ENCODE peak calls at places on chromosomes 1 and 21, in four cellular contexts. G is HCT116, L is breast epithelium, X is endothelial cell of umbilical vein. W is an unnamed sample.

GRCh38 chr1:32769524-32770220 is 47.5 kb downstream of the YARS1 start:
- DNase-seq in G (peak; percentile 21), L (no peak), X (no peak), W (no peak)

GRCh38 chr21:31986035-31986856 is 113.4 kb downstream of the HUNK start:
- DNase-seq in G (no peak), L (no peak), X (no peak), W (no peak)

GRCh38 chr21:37207441-37208009 is 59.6 kb downstream of the VPS26C start:
- DNase-seq in G (peak; percentile 59), L (peak; percentile 55), X (no peak), W (no peak)

GRCh38 chr1:153922076-153922837 is 515 bp downstream of the GATAD2B start:
- DNase-seq in G (no peak), L (no peak), X (no peak), W (no peak)

GRCh38 chr1:169368406-169368769 is 393 bp downstream of the BLZF1 start:
- DNase-seq in G (no peak), L (no peak), X (peak; percentile 51), W (no peak)

GRCh38 chr1:116472431-116472961 is 98.3 kb downstream of the CD58 start:
- DNase-seq in G (no peak), L (no peak), X (peak; percentile 55), W (no peak)

GRCh38 chr1:223401873-223402789 is 8.9 kb downstream of the CCDC185 start:
- DNase-seq in G (peak; percentile 24), L (no peak), X (peak; percentile 10), W (no peak)

GRCh38 chr1:185843297-185843869 is 109.2 kb downstream of the HMCN1 start:
- DNase-seq in G (no peak), L (no peak), X (peak; percentile 41), W (no peak)

GRCh38 chr1:186915555-186915954 is 86.8 kb downstream of the PLA2G4A start:
- DNase-seq in G (no peak), L (no peak), X (peak; percentile 20), W (no peak)

GRCh38 chr1:110390692-110391232 is at the start of gene SLC16A4:
- DNase-seq in G (no peak), L (no peak), X (peak; percentile 57), W (no peak)

GRCh38 chr1:145858238-145858936 is 494 bp downstream of the PIAS3 start:
- DNase-seq in G (no peak), L (peak; percentile 65), X (no peak), W (no peak)

GRCh38 chr1:188642585-188643168 is 1813.9 kb downstream of the PLA2G4A start:
- DNase-seq in G (no peak), L (no peak), X (no peak), W (no peak)

GRCh38 chr1:80915491-80915890 is 885.2 kb upstream of the ADGRL2 start:
- DNase-seq in G (no peak), L (no peak), X (no peak), W (no peak)

GRCh38 chr1:93448292-93448982 is 519 bp downstream of the FNBP1L start:
- DNase-seq in G (no peak), L (no peak), X (peak; percentile 36), W (no peak)

GRCh38 chr21:39088831-39089380 is 94.3 kb downstream of the PSMG1 start:
- DNase-seq in G (no peak), L (no peak), X (peak; percentile 58), W (no peak)

GRCh38 chr1:19752083-19752696 is 47.5 kb downstream of the TMCO4 start:
- DNase-seq in G (no peak), L (no peak), X (no peak), W (no peak)

GRCh38 chr1:115138973-115139372 is 49.7 kb upstream of the TSPAN2 start:
- DNase-seq in G (peak; percentile 84), L (peak; percentile 85), X (peak; percentile 79), W (peak; percentile 41)

GRCh38 chr1:224162768-224163167 is 20.3 kb upstream of the DEGS1 start:
- DNase-seq in G (no peak), L (no peak), X (no peak), W (no peak)

GRCh38 chr1:41493626-41494350 is 9.3 kb upstream of the EDN2 start:
- DNase-seq in G (no peak), L (no peak), X (no peak), W (no peak)

GRCh38 chr21:43697758-43698643 is 20.9 kb upstream of the PDXK start:
- DNase-seq in G (no peak), L (no peak), X (no peak), W (no peak)

GRCh38 chr21:39265603-39266002 is 47.8 kb downstream of the BRWD1 start:
- DNase-seq in G (no peak), L (no peak), X (no peak), W (no peak)

GRCh38 chr1:50873458-50874187 is 86.4 kb downstream of the FAF1 start:
- DNase-seq in G (peak; percentile 68), L (no peak), X (peak; percentile 74), W (peak; percentile 65)

GRCh38 chr1:11634759-11635158 is 19.5 kb downstream of the FBXO2 start:
- DNase-seq in G (no peak), L (no peak), X (no peak), W (no peak)

GRCh38 chr1:150874455-150875196 is 1.8 kb downstream of the ARNT start:
- DNase-seq in G (no peak), L (no peak), X (peak; percentile 26), W (no peak)

GRCh38 chr1:218531936-218532335 is 186.8 kb downstream of the TGFB2 start:
- DNase-seq in G (no peak), L (no peak), X (no peak), W (no peak)

GRCh38 chr21:34020005-34020847 is 53.2 kb upstream of the MRPS6 start:
- DNase-seq in G (no peak), L (no peak), X (no peak), W (no peak)

GRCh38 chr1:1455366-1455884 is 5.9 kb downstream of the ATAD3C start:
- DNase-seq in G (no peak), L (no peak), X (no peak), W (no peak)

GRCh38 chr1:31897534-31898100 is 40.6 kb downstream of the PTP4A2 start:
- DNase-seq in G (no peak), L (no peak), X (peak; percentile 64), W (no peak)

GRCh38 chr1:198663996-198664789 is 25.4 kb downstream of the PTPRC start:
- DNase-seq in G (no peak), L (no peak), X (no peak), W (no peak)

GRCh38 chr1:177589166-177589565 is 380.7 kb downstream of the SEC16B start:
- DNase-seq in G (no peak), L (no peak), X (no peak), W (no peak)

GRCh38 chr1:109598655-109599054 is 20.8 kb downstream of the GNAT2 start:
- DNase-seq in G (no peak), L (no peak), X (no peak), W (no peak)

GRCh38 chr1:37556712-37557196 is at the start of gene DNALI1:
- DNase-seq in G (no peak), L (peak; percentile 96), X (peak; percentile 93), W (no peak)

GRCh38 chr1:63326106-63326472 is 3.7 kb downstream of the FOXD3 start:
- DNase-seq in G (no peak), L (no peak), X (no peak), W (no peak)

GRCh38 chr1:63324779-63325119 is 2.4 kb downstream of the FOXD3 start:
- DNase-seq in G (no peak), L (no peak), X (no peak), W (no peak)

GRCh38 chr1:63322944-63323865 is 838 bp downstream of the FOXD3 start:
- DNase-seq in G (no peak), L (no peak), X (no peak), W (no peak)

GRCh38 chr1:63322248-63322943 is at the start of gene FOXD3:
- DNase-seq in G (peak; percentile 27), L (peak; percentile 66), X (peak; percentile 46), W (no peak)

GRCh38 chr1:63323866-63324778 is 1.8 kb downstream of the FOXD3 start:
- DNase-seq in G (no peak), L (no peak), X (no peak), W (no peak)
- H3K4me3 ChIP-seq in G (no peak overlapping the region), L (no peak overlapping the region), X (no peak overlapping the region), W (no peak overlapping the region)

GRCh38 chr1:155208656-155209372 is at the start of gene MTX1:
- DNase-seq in G (no peak), L (peak; percentile 90), X (peak; percentile 83), W (peak; percentile 51)

GRCh38 chr1:155207578-155208405 is at the start of gene THBS3:
- DNase-seq in G (no peak), L (no peak), X (peak; percentile 23), W (no peak)

GRCh38 chr1:155206891-155207577 is 663 bp downstream of the THBS3 start:
- DNase-seq in G (no peak), L (peak; percentile 92), X (peak; percentile 81), W (peak; percentile 78)

GRCh38 chr1:155209373-155209721 is 852 bp downstream of the MTX1 start:
- DNase-seq in G (no peak), L (no peak), X (no peak), W (no peak)

GRCh38 chr1:155208406-155208655 is 164 bp upstream of the MTX1 start:
- DNase-seq in G (no peak), L (no peak), X (no peak), W (no peak)
- TF ChIP-seq POLR2AphosphoS5 in G (no peak), L (no peak), X (no peak), W (no peak)

DNA sequence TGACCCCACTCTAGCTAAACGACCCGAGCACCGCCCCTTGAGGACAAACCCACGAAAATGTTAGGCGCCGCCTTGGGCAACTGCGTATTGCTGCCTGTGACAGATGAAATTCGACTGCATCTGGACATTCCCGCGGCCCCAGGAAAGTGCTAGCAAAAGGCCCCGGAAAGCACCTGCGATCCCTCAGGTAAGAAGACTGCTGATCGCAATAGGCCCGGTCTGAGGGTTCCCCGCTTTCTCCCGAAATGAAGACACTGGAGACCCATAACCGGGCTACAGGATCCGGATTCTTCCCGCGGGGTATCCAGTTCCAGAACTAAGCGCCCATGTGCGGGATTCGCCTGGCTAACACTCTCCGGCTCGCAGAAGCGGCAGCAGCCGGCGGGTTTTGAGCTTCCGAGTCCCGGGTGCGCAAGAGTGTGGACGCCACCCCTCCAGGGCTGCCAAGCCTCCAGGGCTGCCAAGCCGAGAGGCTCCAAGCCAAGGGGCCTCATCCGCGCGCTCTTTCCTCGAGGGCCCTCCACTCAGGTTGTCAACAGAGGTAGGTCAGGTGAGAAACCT is 157.9 kb upstream of the NBPF11 start:
- DNase-seq in G (no peak), L (no peak), X (no peak), W (no peak)
- H3K4me3 ChIP-seq in G (no peak overlapping the region), L (no peak overlapping the region), X (no peak overlapping the region), W (no peak overlapping the region)

GRCh38 chr1:5998906-5999301 is 6.7 kb upstream of the NPHP4 start:
- DNase-seq in G (no peak), L (no peak), X (no peak), W (no peak)

GRCh38 chr1:6002714-6003501 is 10.7 kb upstream of the NPHP4 start:
- DNase-seq in G (no peak), L (no peak), X (no peak), W (no peak)

GRCh38 chr1:5999711-6000443 is 7.7 kb upstream of the NPHP4 start:
- DNase-seq in G (no peak), L (no peak), X (no peak), W (no peak)

GRCh38 chr1:6001992-6002576 is 9.9 kb upstream of the NPHP4 start:
- DNase-seq in G (no peak), L (no peak), X (no peak), W (no peak)

GRCh38 chr1:6000444-6001288 is 8.4 kb upstream of the NPHP4 start:
- DNase-seq in G (no peak), L (no peak), X (no peak), W (no peak)
- TF ChIP-seq POLR2AphosphoS5 in G (no peak), L (no peak), X (no peak), W (no peak)